ENCODE peak calls at places on chromosome 13, in six cellular contexts. N, H, S, A, V and L are unnamed samples.

GRCh38 chr13:51286135-51287002 is 53.1 kb upstream of the SERPINE3 start:
- DNase-seq in V (peak), S (peak), A (peak), H (peak), N (peak), L (peak)

GRCh38 chr13:26128676-26129075 is 76.9 kb upstream of the SHISA2 start:
- DNase-seq in A (no peak), N (no peak), S (no peak), V (no peak), H (no peak), L (no peak)

GRCh38 chr13:113937497-113938140 is 36.3 kb downstream of the C13orf46 start:
- DNase-seq in S (no peak), V (no peak), H (no peak), A (no peak), N (no peak), L (no peak)

GRCh38 chr13:41497436-41497835 is 40.1 kb downstream of the RGCC start:
- DNase-seq in A (no peak), N (no peak), H (no peak), V (no peak), S (no peak), L (no peak)

GRCh38 chr13:96159731-96160130 is 69.8 kb downstream of the HS6ST3 start:
- DNase-seq in N (no peak), H (no peak), V (no peak), A (no peak), S (no peak), L (no peak)

GRCh38 chr13:43116242-43116641 is 92.9 kb downstream of the DNAJC15 start:
- DNase-seq in H (no peak), S (no peak), N (no peak), A (no peak), V (no peak), L (no peak)

GRCh38 chr13:98486412-98486811 is 90.5 kb downstream of the STK24 start:
- DNase-seq in S (no peak), V (no peak), A (no peak), H (no peak), N (no peak), L (no peak)

GRCh38 chr13:56166864-56167263 is 973.9 kb upstream of the PRR20A start:
- DNase-seq in A (no peak), N (no peak), V (no peak), H (no peak), S (no peak), L (no peak)

GRCh38 chr13:99224019-99224418 is 23.4 kb downstream of the UBAC2 start:
- DNase-seq in H (no peak), S (no peak), V (no peak), N (no peak), A (no peak), L (no peak)

GRCh38 chr13:109344552-109345157 is 441.7 kb downstream of the IRS2 start:
- DNase-seq in H (no peak), S (no peak), V (no peak), A (no peak), N (no peak), L (no peak)

GRCh38 chr13:79782541-79783216 is 301.7 kb downstream of the NDFIP2 start:
- DNase-seq in H (peak), S (no peak), N (peak), A (no peak), V (peak), L (no peak)

GRCh38 chr13:83531022-83531421 is 351.3 kb downstream of the SLITRK1 start:
- DNase-seq in A (no peak), H (no peak), V (no peak), S (no peak), N (no peak), L (no peak)

GRCh38 chr13:71801165-71801564 is 65.8 kb downstream of the DACH1 start:
- DNase-seq in A (no peak), H (no peak), N (no peak), S (no peak), V (no peak), L (no peak)

GRCh38 chr13:23637813-23638212 is 67.6 kb downstream of the TNFRSF19 start:
- DNase-seq in V (no peak), H (no peak), N (no peak), A (no peak), S (no peak), L (no peak)

GRCh38 chr13:31043891-31044657 is 111.6 kb downstream of the TEX26 start:
- DNase-seq in N (peak), V (peak), H (peak), S (peak), A (peak), L (peak)

GRCh38 chr13:113209336-113209879 is at the start of gene CUL4A:
- DNase-seq in V (no peak), S (no peak), H (peak), N (peak), A (peak), L (peak)